ENCODE peak calls at places on chromosomes 5 and 9, in eight cellular contexts. N is PC-3, Y is psoas muscle, D is upper lobe of left lung, G is heart right ventricle, B is DND-41, M is body of pancreas, S is GM23338. T is an unnamed sample.

GRCh38 chr9:77588319-77588937 is 59.7 kb downstream of the GNA14 start:
- ATAC-seq in M (no peak), B (no peak), D (peak; percentile 59), S (no peak), G (peak; percentile 84), Y (no peak), N (peak; percentile 72), T (peak; percentile 61)

GRCh38 chr9:16100596-16101091 is 547.8 kb downstream of the CCDC171 start:
- ATAC-seq in D (peak; percentile 88), G (peak; percentile 95), B (peak; percentile 40), N (no peak), M (peak; percentile 58), Y (peak; percentile 52), S (peak; percentile 92), T (peak; percentile 82)

GRCh38 chr9:128627906-128628305 is 28.7 kb downstream of the DYNC2I2 start:
- ATAC-seq in G (peak; percentile 2), N (no peak), S (peak; percentile 14), B (no peak), D (peak; percentile 4), Y (peak; percentile 16), M (no peak), T (no peak)

GRCh38 chr9:27485158-27485557 is 38.9 kb upstream of the IFNK start:
- ATAC-seq in M (no peak), G (no peak), N (no peak), B (no peak), S (no peak), D (no peak), Y (no peak), T (no peak)

GRCh38 chr5:60271517-60271916 is 378.0 kb upstream of the PDE4D start:
- ATAC-seq in S (no peak), G (no peak), N (no peak), M (no peak), D (no peak), B (no peak), Y (no peak), T (peak; percentile 73)

GRCh38 chr5:122882836-122883235 is 37.4 kb downstream of the SNX24 start:
- ATAC-seq in B (no peak), M (no peak), S (no peak), D (peak; percentile 77), N (peak; percentile 85), Y (no peak), G (no peak), T (no peak)

GRCh38 chr5:94888674-94889073 is 270.2 kb downstream of the SLF1 start:
- ATAC-seq in Y (no peak), G (no peak), N (no peak), S (no peak), D (no peak), M (no peak), B (no peak), T (no peak)

GRCh38 chr9:127873886-127874285 is 3.6 kb downstream of the AK1 start:
- ATAC-seq in Y (peak; percentile 56), D (no peak), B (no peak), N (no peak), G (peak; percentile 44), S (no peak), M (peak; percentile 41), T (peak; percentile 66)

GRCh38 chr5:87769137-87769536 is 356.4 kb upstream of the CCNH start:
- ATAC-seq in Y (no peak), G (no peak), B (no peak), D (no peak), M (no peak), N (peak; percentile 100), S (no peak), T (no peak)

GRCh38 chr9:123327697-123328100 is 28.3 kb upstream of the CRB2 start:
- ATAC-seq in B (no peak), N (peak; percentile 64), Y (peak; percentile 60), D (no peak), S (no peak), M (peak; percentile 97), G (no peak), T (no peak)

GRCh38 chr5:123755587-123756324 is 243.8 kb downstream of the CSNK1G3 start:
- ATAC-seq in S (no peak), D (peak; percentile 66), N (no peak), M (peak; percentile 30), G (no peak), B (no peak), Y (peak; percentile 55), T (no peak)

GRCh38 chr5:158855510-158855909 is 244.2 kb downstream of the EBF1 start:
- ATAC-seq in B (no peak), M (no peak), D (no peak), G (no peak), Y (no peak), N (peak; percentile 94), S (no peak), T (no peak)

GRCh38 chr5:75716715-75717081 is 539 bp downstream of the POC5 start:
- ATAC-seq in M (no peak), N (peak; percentile 22), D (peak; percentile 15), G (no peak), S (peak; percentile 65), B (peak; percentile 25), Y (no peak), T (no peak)

GRCh38 chr9:33294670-33295432 is 4.5 kb downstream of the NFX1 start:
- ATAC-seq in N (no peak), D (no peak), M (no peak), Y (no peak), B (no peak), G (no peak), S (no peak), T (no peak)
- H3K36me3 ChIP-seq in N (peaks cover 26% of the 10 kb centered on the region), D (peaks cover 20% of the 10 kb centered on the region), M (peaks cover 3% of the 10 kb centered on the region), Y (peaks cover 76% of the 10 kb centered on the region), B (peaks cover 63% of the 10 kb centered on the region), G (no peaks in the 10 kb centered on the region), S (peaks cover 26% of the 10 kb centered on the region), T (peaks cover 4% of the 10 kb centered on the region)

GRCh38 chr9:87670572-87671264 is 55.2 kb upstream of the CTSL start:
- ATAC-seq in B (no peak), G (no peak), S (no peak), M (no peak), D (no peak), N (no peak), Y (no peak), T (no peak)
- H3K36me3 ChIP-seq in B (no peaks in the 10 kb centered on the region), G (no peaks in the 10 kb centered on the region), S (peaks cover 26% of the 10 kb centered on the region), M (peaks cover 4% of the 10 kb centered on the region), D (peaks cover 6% of the 10 kb centered on the region), N (no peaks in the 10 kb centered on the region), Y (no peaks in the 10 kb centered on the region), T (peaks cover 75% of the 10 kb centered on the region)

DNA sequence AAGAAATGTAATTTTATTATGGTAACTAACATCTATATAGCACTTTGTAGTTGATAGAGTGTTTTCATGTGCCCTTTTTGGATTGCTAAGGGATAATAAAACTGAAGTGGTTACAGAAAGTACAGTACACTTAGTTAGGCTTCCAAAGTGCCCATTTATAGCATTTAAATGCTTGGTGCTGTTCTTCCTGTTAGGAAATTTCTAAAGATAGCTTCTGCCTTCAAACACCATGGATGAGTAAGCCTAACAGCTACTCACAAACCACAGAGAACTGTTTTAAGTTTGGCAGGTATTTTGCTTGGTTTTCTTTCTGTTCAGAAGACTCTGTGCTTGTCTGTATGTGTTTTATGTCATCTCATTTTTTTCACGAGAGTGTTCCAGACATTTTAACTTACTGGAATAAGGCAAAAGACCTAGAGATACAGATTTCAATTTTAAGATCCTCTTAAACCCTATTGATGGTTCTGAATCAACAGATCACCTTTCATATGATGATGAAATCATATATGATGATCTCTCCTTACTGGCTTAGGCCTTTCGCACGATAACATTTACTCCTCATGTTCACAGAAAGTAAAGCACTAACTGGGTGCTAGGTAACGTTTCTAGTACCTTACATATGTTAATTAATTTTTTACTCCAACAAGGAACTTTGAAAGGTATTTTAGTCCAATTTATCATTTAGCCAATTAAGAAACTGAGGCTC is 4.4 kb downstream of the RIMOC1 start:
- ATAC-seq in D (no peak), N (no peak), S (no peak), B (no peak), Y (peak; percentile 53), G (peak; percentile 23), M (no peak), T (no peak)
- H3K36me3 ChIP-seq in D (peaks cover 46% of the 10 kb centered on the region), N (peaks cover 39% of the 10 kb centered on the region), S (peaks cover 37% of the 10 kb centered on the region), B (peaks cover 66% of the 10 kb centered on the region), Y (peaks cover 61% of the 10 kb centered on the region), G (no peaks in the 10 kb centered on the region), M (peaks cover 35% of the 10 kb centered on the region), T (peaks cover 69% of the 10 kb centered on the region)

GRCh38 chr9:114355821-114356220 is 26.2 kb downstream of the ORM2 start:
- ATAC-seq in B (no peak), Y (no peak), S (no peak), G (no peak), N (no peak), M (no peak), D (no peak), T (no peak)
- H3K36me3 ChIP-seq in B (peaks cover 85% of the 10 kb centered on the region), Y (peaks cover 34% of the 10 kb centered on the region), S (peaks cover 22% of the 10 kb centered on the region), G (no peaks in the 10 kb centered on the region), N (no peaks in the 10 kb centered on the region), M (peaks cover 20% of the 10 kb centered on the region), D (peaks cover 76% of the 10 kb centered on the region), T (peaks cover 97% of the 10 kb centered on the region)

GRCh38 chr9:1120500-1120899 is 70.3 kb downstream of the DMRT2 start:
- ATAC-seq in D (no peak), N (no peak), M (no peak), B (no peak), G (no peak), Y (no peak), S (peak; percentile 70), T (no peak)

GRCh38 chr9:1129382-1129781 is 79.2 kb downstream of the DMRT2 start:
- ATAC-seq in Y (no peak), G (no peak), M (no peak), N (no peak), B (no peak), S (peak; percentile 93), D (no peak), T (no peak)

DNA sequence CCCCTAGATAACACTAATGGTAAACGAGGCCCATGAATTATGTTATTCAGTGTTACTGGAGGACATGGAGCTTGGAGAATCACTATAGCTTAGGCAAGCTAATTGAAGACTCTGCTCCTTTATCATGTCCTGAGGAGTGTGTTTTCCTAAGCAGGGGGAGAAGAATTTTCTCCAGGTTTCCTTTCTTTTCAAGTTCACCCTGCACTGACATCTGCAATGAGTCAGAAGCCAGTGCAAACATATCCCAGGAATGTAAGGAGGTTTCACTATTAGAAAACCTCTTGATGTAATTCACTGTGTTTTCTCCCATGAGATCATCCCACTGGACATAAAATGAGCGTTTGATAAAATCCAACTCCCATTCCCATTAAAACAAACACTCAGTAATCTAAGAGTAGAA is 75.6 kb downstream of the DMRT2 start:
- ATAC-seq in B (no peak), S (no peak), N (peak; percentile 99), M (no peak), G (no peak), Y (no peak), D (peak; percentile 32), T (no peak)
- H3K36me3 ChIP-seq in B (no peaks in the 10 kb centered on the region), S (no peaks in the 10 kb centered on the region), N (no peaks in the 10 kb centered on the region), M (no peaks in the 10 kb centered on the region), G (no peaks in the 10 kb centered on the region), Y (no peaks in the 10 kb centered on the region), D (no peaks in the 10 kb centered on the region), T (no peaks in the 10 kb centered on the region)

T was measured in gastroesophageal sphincter.